ENCODE peak calls at places on chromosome 4, in nine cellular contexts. P is globus pallidus; X is EL; B is colonic mucosa; D is ELR; A is dorsolateral prefrontal cortex; Q is SK-N-DZ; O is ascending aorta; L is CD4-positive, alpha-beta T cell. F is an unnamed sample.

GRCh38 chr4:110305455-110305854 is 107.0 kb upstream of the ELOVL6 start:
- DNase-seq in P (no peak), X (no peak), B (no peak), D (no peak), A (no peak), Q (no peak), O (no peak), L (no peak), F (no peak)

GRCh38 chr4:119010909-119011606 is 122.4 kb downstream of the SYNPO2 start:
- DNase-seq in P (no peak), X (no peak), B (no peak), D (no peak), A (no peak), Q (no peak), O (peak; percentile 89), L (no peak), F (no peak)

GRCh38 chr4:42671431-42672194 is 14.7 kb upstream of the ATP8A1 start:
- DNase-seq in P (no peak), X (no peak), B (no peak), D (no peak), A (no peak), Q (no peak), O (no peak), L (peak; percentile 38), F (no peak)

GRCh38 chr4:147408189-147408588 is 72.7 kb upstream of the EDNRA start:
- DNase-seq in P (no peak), X (peak; percentile 3), B (no peak), D (no peak), A (no peak), Q (no peak), O (no peak), L (no peak), F (no peak)

GRCh38 chr4:73127839-73128448 is 58.4 kb upstream of the COX18 start:
- DNase-seq in P (peak; percentile 60), X (peak; percentile 3), B (no peak), D (peak; percentile 23), A (no peak), Q (peak; percentile 4), O (no peak), L (no peak), F (no peak)

GRCh38 chr4:171279131-171279530 is 534.1 kb upstream of the GALNTL6 start:
- DNase-seq in P (no peak), X (no peak), B (no peak), D (peak; percentile 64), A (no peak), Q (no peak), O (no peak), L (no peak), F (no peak)

GRCh38 chr4:83753260-83753659 is 217.4 kb downstream of the GPAT3 start:
- DNase-seq in P (no peak), X (no peak), B (no peak), D (peak; percentile 7), A (no peak), Q (no peak), O (no peak), L (no peak), F (no peak)

GRCh38 chr4:100129774-100130173 is 60.5 kb downstream of the DDIT4L start:
- DNase-seq in P (no peak), X (no peak), B (no peak), D (no peak), A (no peak), Q (no peak), O (no peak), L (no peak), F (no peak)

GRCh38 chr4:88409206-88409605 is 30.6 kb downstream of the HERC6 start:
- DNase-seq in P (no peak), X (no peak), B (no peak), D (no peak), A (no peak), Q (no peak), O (no peak), L (no peak), F (no peak)

GRCh38 chr4:38675167-38676121 is 11.4 kb downstream of the KLF3 start:
- DNase-seq in P (peak; percentile 82), X (peak; percentile 84), B (peak; percentile 93), D (peak; percentile 86), A (peak; percentile 46), Q (peak; percentile 72), O (peak; percentile 92), L (peak; percentile 80), F (no peak)

GRCh38 chr4:179472164-179472563 is 2029.9 kb upstream of the AGA start:
- DNase-seq in P (no peak), X (no peak), B (no peak), D (no peak), A (no peak), Q (no peak), O (no peak), L (no peak), F (no peak)

GRCh38 chr4:177505171-177505615 is 63.0 kb upstream of the AGA start:
- DNase-seq in P (no peak), X (no peak), B (no peak), D (no peak), A (no peak), Q (no peak), O (no peak), L (no peak), F (peak; percentile 28)

GRCh38 chr4:7793186-7793585 is 146.5 kb downstream of the AFAP1 start:
- DNase-seq in P (no peak), X (no peak), B (no peak), D (no peak), A (no peak), Q (no peak), O (no peak), L (no peak), F (no peak)

GRCh38 chr4:100022792-100023222 is 72.7 kb upstream of the H2AZ1 start:
- DNase-seq in P (no peak), X (no peak), B (no peak), D (no peak), A (no peak), Q (peak; percentile 7), O (no peak), L (no peak), F (peak; percentile 20)

GRCh38 chr4:152363086-152363485 is 172.8 kb downstream of the FBXW7 start:
- DNase-seq in P (no peak), X (peak; percentile 54), B (no peak), D (peak; percentile 39), A (no peak), Q (no peak), O (no peak), L (no peak), F (no peak)

GRCh38 chr4:78622253-78622979 is 70.8 kb downstream of the ANXA3 start:
- DNase-seq in P (no peak), X (peak; percentile 76), B (no peak), D (peak; percentile 73), A (no peak), Q (no peak), O (no peak), L (no peak), F (no peak)

GRCh38 chr4:106258145-106259045 is 57.6 kb downstream of the TBCK start:
- DNase-seq in P (no peak), X (no peak), B (no peak), D (no peak), A (no peak), Q (no peak), O (no peak), L (no peak), F (no peak)

GRCh38 chr4:115323106-115323684 is 209.8 kb upstream of the NDST4 start:
- DNase-seq in P (no peak), X (no peak), B (no peak), D (no peak), A (no peak), Q (no peak), O (no peak), L (no peak), F (no peak)

GRCh38 chr4:5802565-5802964 is 90.3 kb downstream of the CRMP1 start:
- DNase-seq in P (no peak), X (no peak), B (no peak), D (no peak), A (no peak), Q (no peak), O (no peak), L (no peak), F (no peak)

GRCh38 chr4:52952540-52952939 is 90.4 kb downstream of the RASL11B start:
- DNase-seq in P (no peak), X (no peak), B (no peak), D (no peak), A (no peak), Q (peak; percentile 16), O (no peak), L (no peak), F (no peak)

GRCh38 chr4:109163493-109163892 is 139.0 kb downstream of the COL25A1 start:
- DNase-seq in P (no peak), X (no peak), B (no peak), D (no peak), A (no peak), Q (no peak), O (no peak), L (no peak), F (no peak)

GRCh38 chr4:6008092-6008551 is 10.1 kb downstream of the C4orf50 start:
- DNase-seq in P (no peak), X (no peak), B (no peak), D (no peak), A (no peak), Q (no peak), O (no peak), L (no peak), F (no peak)

GRCh38 chr4:62683799-62684566 is 1483.9 kb downstream of the ADGRL3 start:
- DNase-seq in P (no peak), X (no peak), B (no peak), D (no peak), A (no peak), Q (no peak), O (no peak), L (no peak), F (no peak)

GRCh38 chr4:53508446-53508845 is 82.8 kb downstream of the LNX1 start:
- DNase-seq in P (no peak), X (peak; percentile 38), B (no peak), D (peak; percentile 38), A (no peak), Q (no peak), O (no peak), L (no peak), F (no peak)

GRCh38 chr4:87633239-87633638 is 16.8 kb upstream of the DMP1 start:
- DNase-seq in P (no peak), X (peak; percentile 71), B (no peak), D (peak; percentile 8), A (no peak), Q (peak; percentile 2), O (no peak), L (no peak), F (no peak)

GRCh38 chr4:160724063-160724462 is 1439.7 kb downstream of the FSTL5 start:
- DNase-seq in P (no peak), X (no peak), B (no peak), D (no peak), A (no peak), Q (no peak), O (no peak), L (no peak), F (no peak)

GRCh38 chr4:48369771-48370170 is 28.4 kb downstream of the SLAIN2 start:
- DNase-seq in P (no peak), X (no peak), B (no peak), D (no peak), A (no peak), Q (no peak), O (no peak), L (no peak), F (no peak)

GRCh38 chr4:152189451-152190179 is 346.3 kb downstream of the FBXW7 start:
- DNase-seq in P (no peak), X (no peak), B (no peak), D (no peak), A (no peak), Q (no peak), O (no peak), L (no peak), F (no peak)

F was measured in iPS DF 19.7.